ENCODE peak calls at places on chromosome 4, in eight cellular contexts. O is brain microvascular endothelial cell; N is pancreas; L is tibial artery; U is HCT116; D is fibroblast of the aortic adventitia; K is kidney; H is effector memory CD4-positive, alpha-beta T cell. S is an unnamed sample.

GRCh38 chr4:120286813-120287212 is 220.2 kb upstream of the MAD2L1 start:
- DNase-seq in N (no peak), K (no peak), O (no peak), D (no peak), L (no peak), U (no peak), H (no peak), S (no peak)

GRCh38 chr4:687048-687974 is 1.6 kb downstream of the SLC49A3 start:
- DNase-seq in O (peak), U (peak), L (peak), D (peak), N (peak), K (peak), H (no peak), S (no peak)

GRCh38 chr4:156642161-156642560 is 329.4 kb downstream of the PDGFC start:
- DNase-seq in D (no peak), H (no peak), O (peak), K (no peak), N (no peak), U (no peak), L (no peak), S (no peak)

GRCh38 chr4:74370912-74371311 is 6.0 kb downstream of the EREG start:
- DNase-seq in N (peak), L (no peak), K (no peak), D (peak), O (peak), H (no peak), U (peak), S (no peak)

GRCh38 chr4:1307951-1308735 is 18.5 kb downstream of the MAEA start:
- DNase-seq in H (no peak), O (no peak), D (no peak), N (no peak), U (no peak), K (peak), L (no peak), S (no peak)

GRCh38 chr4:85862896-85863295 is 387.9 kb downstream of the ARHGAP24 start:
- DNase-seq in U (no peak), K (no peak), H (no peak), L (no peak), D (no peak), O (no peak), N (no peak), S (no peak)

GRCh38 chr4:177455591-177455990 is 13.4 kb upstream of the AGA start:
- DNase-seq in U (no peak), H (no peak), O (peak), K (no peak), D (peak), L (no peak), N (no peak), S (peak)

GRCh38 chr4:8538703-8539567 is 41.3 kb upstream of the GPR78 start:
- DNase-seq in H (no peak), N (peak), D (peak), L (no peak), U (peak), K (peak), O (peak), S (no peak)

GRCh38 chr4:39978904-39979303 is 1.2 kb upstream of the PDS5A start:
- DNase-seq in D (no peak), L (no peak), K (no peak), H (no peak), N (no peak), U (no peak), O (no peak), S (no peak)

GRCh38 chr4:80195441-80196139 is 1.7 kb upstream of the PRDM8 start:
- DNase-seq in O (no peak), K (no peak), L (no peak), U (no peak), N (no peak), D (no peak), H (no peak), S (no peak)

GRCh38 chr4:173958445-173958844 is 325.0 kb downstream of the FBXO8 start:
- DNase-seq in N (no peak), H (no peak), U (no peak), L (no peak), K (no peak), D (peak), O (no peak), S (peak)

GRCh38 chr4:77073106-77073858 is 2.5 kb downstream of the CCNI start:
- DNase-seq in H (no peak), N (no peak), L (no peak), K (no peak), U (no peak), O (no peak), D (peak), S (no peak)
- H3K4me3 ChIP-seq in H (peak), N (no peak), L (peak), K (peak), U (no peak), O (peak), D (peak), S (peak)

GRCh38 chr4:123744664-123745290 is 348.2 kb downstream of the SPRY1 start:
- DNase-seq in N (peak), K (no peak), O (no peak), H (no peak), D (peak), U (no peak), L (peak), S (no peak)
- H3K4me3 ChIP-seq in N (no peak), K (no peak), O (no peak), H (no peak), D (no peak), U (no peak), L (no peak), S (no peak)

DNA sequence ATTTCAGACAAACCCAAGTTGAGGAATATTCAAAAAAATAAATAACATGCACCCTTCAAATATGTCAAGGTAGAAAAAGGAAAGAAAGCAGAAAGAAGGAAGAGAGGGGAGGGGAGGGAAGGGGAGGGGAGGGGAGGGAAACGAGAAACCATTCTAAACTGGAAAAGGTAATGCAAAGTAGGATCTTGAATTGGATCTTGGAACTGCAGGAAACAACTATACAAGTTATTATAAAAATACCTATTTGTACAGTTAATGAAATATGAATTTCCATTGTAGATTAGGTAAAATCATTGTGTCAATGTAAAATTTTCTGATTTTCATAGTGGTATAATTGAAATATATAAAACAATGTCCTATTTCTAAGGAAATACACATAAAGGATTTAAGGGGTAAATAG is 668.4 kb downstream of the FAT4 start:
- DNase-seq in H (no peak), O (no peak), N (no peak), K (no peak), L (no peak), D (no peak), U (no peak), S (no peak)
- H3K4me3 ChIP-seq in H (no peak), O (no peak), N (no peak), K (no peak), L (no peak), D (no peak), U (no peak), S (no peak)

GRCh38 chr4:121692261-121692660 is 4.5 kb downstream of the ANXA5 start:
- DNase-seq in D (no peak), H (no peak), O (no peak), K (no peak), L (no peak), U (no peak), N (no peak), S (no peak)
- H3K4me3 ChIP-seq in D (peak), H (no peak), O (no peak), K (no peak), L (no peak), U (no peak), N (no peak), S (no peak)

DNA sequence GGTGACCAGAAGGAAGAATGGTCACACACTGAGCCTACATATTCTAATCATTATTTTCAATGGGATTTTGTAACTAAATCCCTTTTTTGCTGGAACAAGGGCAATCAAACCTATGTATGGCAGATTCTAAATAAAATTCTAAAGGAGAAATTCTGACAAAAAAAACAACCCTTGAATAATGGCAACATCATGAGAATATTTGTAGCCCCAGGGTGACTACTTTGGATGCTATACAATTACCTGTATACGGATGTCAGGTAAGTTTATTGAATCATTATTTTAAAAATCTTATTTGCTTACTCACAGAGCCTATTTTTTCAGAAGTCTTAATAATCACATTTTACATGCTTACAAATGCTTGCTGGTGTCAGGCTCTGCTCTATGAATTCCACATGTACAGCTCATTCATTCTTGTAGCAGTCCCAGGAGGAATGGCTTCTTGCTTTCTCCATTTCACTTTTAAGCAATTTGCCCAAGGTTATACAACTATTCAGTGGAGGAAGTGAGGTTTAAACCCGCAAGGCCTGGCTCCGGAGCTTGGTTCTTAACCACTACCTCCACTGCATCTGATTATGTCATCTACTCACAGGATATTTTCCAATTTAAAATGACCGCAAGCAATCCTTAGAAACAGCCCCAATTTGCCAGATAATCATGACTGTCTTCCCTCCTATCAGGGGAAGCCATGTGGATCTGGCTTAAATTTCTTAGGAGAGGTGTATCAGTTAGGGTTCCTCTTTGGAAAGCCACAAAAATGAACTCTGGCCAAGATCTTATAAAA is 43.7 kb upstream of the TAPT1 start:
- DNase-seq in U (no peak), D (peak), K (no peak), N (no peak), H (no peak), O (peak), L (no peak), S (no peak)
- H3K4me3 ChIP-seq in U (no peak), D (no peak), K (no peak), N (no peak), H (no peak), O (no peak), L (no peak), S (no peak)

DNA sequence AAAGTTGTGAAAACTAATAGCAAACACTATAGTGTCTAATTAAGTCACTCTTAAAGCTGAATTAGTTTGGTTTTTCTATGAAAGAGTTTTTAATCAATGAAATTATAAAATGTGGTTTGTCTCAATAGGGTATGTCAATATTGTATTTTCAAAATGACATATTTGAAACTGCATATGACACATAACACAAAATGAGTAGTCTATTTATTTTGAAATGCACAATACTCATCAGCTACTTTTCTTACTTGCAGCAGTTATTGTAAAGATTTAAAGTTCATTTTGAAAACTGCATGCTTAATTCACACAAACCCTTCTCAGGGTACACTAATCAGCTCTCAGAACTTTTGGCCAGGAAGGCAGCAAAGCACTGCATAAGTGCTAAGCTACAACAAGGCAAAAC is 21.2 kb downstream of the CLGN start:
- DNase-seq in K (no peak), O (no peak), N (no peak), U (no peak), L (no peak), H (no peak), D (no peak), S (no peak)
- H3K4me3 ChIP-seq in K (no peak), O (no peak), N (no peak), U (no peak), L (no peak), H (no peak), D (no peak), S (no peak)

GRCh38 chr4:53935780-53936179 is 128.6 kb downstream of the CHIC2 start:
- DNase-seq in U (no peak), O (peak), D (peak), K (no peak), H (no peak), N (no peak), L (no peak), S (peak)
- H3K4me3 ChIP-seq in U (no peak), O (no peak), D (no peak), K (no peak), H (no peak), N (no peak), L (no peak), S (no peak)

DNA sequence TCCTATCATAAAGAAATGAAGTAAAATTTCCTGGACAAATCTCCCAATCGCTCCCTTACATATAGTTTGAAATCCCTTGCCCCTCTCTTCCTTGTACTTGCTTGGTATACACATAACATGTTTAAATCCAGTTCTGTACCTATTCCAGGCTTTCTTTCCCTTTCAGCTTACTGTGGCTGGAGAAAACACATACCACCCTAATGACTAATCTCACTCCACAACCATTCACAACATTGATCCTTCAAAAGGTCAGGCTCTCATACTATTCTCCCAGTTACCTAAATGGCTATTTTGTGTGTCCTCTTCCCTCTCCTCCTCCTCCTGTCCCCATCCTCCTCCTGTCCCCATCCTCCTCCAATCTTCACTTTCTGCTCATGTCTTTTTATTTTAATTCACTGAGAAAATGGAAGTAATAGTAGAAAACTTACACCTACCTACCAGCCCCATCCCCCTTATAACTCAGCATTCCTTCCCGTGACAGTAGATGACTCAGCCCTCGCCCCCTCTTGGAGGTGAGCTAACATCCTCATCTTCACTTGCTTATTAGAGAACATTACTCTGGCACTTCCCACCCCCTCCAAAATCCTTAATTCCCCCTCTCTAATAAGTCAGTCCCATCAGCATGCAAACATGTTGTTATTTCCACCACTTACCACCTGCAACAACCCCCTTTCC is 77.5 kb downstream of the IL15 start:
- DNase-seq in D (peak), K (no peak), O (peak), H (no peak), N (no peak), L (no peak), U (peak), S (no peak)
- H3K4me3 ChIP-seq in D (no peak), K (no peak), O (no peak), H (no peak), N (no peak), L (no peak), U (no peak), S (no peak)

DNA sequence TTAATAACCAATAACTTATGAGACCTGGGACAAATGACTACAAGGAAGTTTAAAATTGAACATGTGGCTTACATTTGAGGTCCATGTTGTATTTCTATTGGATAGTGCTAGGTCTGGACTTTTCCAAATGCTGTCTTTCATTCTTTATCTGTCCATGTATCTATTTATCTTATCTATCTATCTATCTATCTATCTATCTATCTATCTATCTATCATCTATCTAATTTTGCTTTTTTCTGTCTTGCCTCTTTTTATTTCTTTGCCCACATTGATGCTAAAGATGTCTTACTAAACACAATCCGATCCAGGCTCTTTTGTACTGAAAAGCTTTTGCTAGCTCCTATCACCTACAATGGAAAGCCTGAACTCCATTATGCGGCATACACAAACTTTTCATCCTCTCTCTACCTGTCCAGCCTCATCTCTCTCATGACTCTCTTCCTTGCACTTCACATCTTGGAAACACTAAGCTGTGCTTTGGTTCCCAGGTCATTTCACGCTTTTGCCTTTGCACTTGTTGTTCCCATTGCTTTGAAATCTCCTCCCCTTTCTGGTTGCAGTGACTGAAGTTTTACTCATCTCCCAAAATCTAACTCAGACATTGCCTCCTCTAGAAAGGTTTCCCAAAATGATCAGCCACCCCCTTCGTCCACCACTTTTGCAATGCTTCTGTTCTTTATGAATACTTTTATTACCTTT is 107.2 kb downstream of the SYNPO2 start:
- DNase-seq in O (no peak), L (no peak), K (no peak), U (no peak), D (no peak), N (no peak), H (no peak), S (no peak)
- H3K4me3 ChIP-seq in O (no peak), L (no peak), K (no peak), U (no peak), D (no peak), N (no peak), H (no peak), S (no peak)

DNA sequence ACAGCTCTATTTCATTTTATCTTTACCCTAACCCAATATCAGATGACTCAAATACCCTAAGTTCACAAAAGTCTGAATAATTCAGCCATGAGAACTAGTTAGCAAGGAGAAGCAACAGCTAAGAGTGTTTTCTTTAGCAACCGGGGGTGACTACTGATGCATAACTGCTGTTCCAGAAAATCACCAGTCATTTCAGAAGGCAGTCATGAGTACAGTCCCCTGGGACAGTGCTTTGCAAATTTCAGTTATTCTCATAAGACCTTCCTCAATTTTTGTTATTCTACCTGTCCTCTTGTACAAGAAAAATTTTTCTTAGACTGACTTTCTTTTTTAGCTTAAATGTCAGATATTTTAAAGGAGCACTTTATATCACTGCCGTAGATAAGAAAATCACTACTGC is 16.4 kb downstream of the BANK1 start:
- DNase-seq in N (no peak), D (peak), H (no peak), L (no peak), O (peak), U (no peak), K (no peak), S (no peak)
- H3K4me3 ChIP-seq in N (no peak), D (no peak), H (no peak), L (no peak), O (no peak), U (no peak), K (peak), S (no peak)